ENCODE peak calls at places on chromosomes 12 and 14, in four cellular contexts. X is GM12865, Q is WTC11, T is IMR-90. V is an unnamed sample.

GRCh38 chr14:62604524-62604923 is 440.7 kb downstream of the KCNH5 start:
- DNase-seq in Q (no peak), T (peak), X (no peak), V (no peak)

GRCh38 chr14:89015016-89015415 is 190.6 kb downstream of the TTC8 start:
- DNase-seq in Q (no peak), T (no peak), X (no peak), V (no peak)

GRCh38 chr12:122126713-122127597 is 47.1 kb downstream of the IL31 start:
- DNase-seq in X (no peak), Q (no peak), T (no peak), V (no peak)

GRCh38 chr12:113247123-113248045 is 26.1 kb downstream of the TPCN1 start:
- DNase-seq in Q (no peak), X (no peak), T (peak), V (peak)

GRCh38 chr14:89129570-89129969 is 287.5 kb downstream of the FOXN3 start:
- DNase-seq in Q (no peak), X (no peak), T (no peak), V (no peak)

GRCh38 chr14:70027785-70028428 is 148.7 kb downstream of the SMOC1 start:
- DNase-seq in X (peak), T (peak), Q (peak), V (peak)

GRCh38 chr14:99936056-99936455 is 129.2 kb upstream of the EVL start:
- DNase-seq in Q (no peak), T (peak), X (no peak), V (no peak)

GRCh38 chr14:61877050-61877390 is 114.8 kb downstream of the SNAPC1 start:
- DNase-seq in Q (no peak), X (no peak), T (no peak), V (no peak)

GRCh38 chr12:59834659-59835474 is 239.0 kb downstream of the SLC16A7 start:
- DNase-seq in X (peak), Q (no peak), T (peak), V (peak)

GRCh38 chr12:5015711-5016492 is 27.8 kb upstream of the KCNA5 start:
- DNase-seq in X (peak), Q (no peak), T (no peak), V (no peak)

GRCh38 chr12:42180990-42181611 is 36.4 kb upstream of the GXYLT1 start:
- DNase-seq in T (peak), Q (no peak), X (no peak), V (peak)

GRCh38 chr14:22882529-22883190 is 362 bp upstream of the REM2 start:
- DNase-seq in Q (peak), X (no peak), T (peak), V (no peak)